ENCODE peak calls at places on chromosomes 5 and 9, in eight cellular contexts. One of them, this sample, is unnamed.

GRCh38 chr5:97047076-97047475 is 95.3 kb downstream of the LIX1 start:
- DNase-seq in heart left ventricle: no peak
- DNase-seq in stomach: no peak
- DNase-seq in adrenal gland: no peak
- DNase-seq in body of pancreas: no peak
- DNase-seq in vagina: no peak
- DNase-seq in tibial nerve: no peak
- DNase-seq in ovary: no peak
- DNase-seq in this sample: no peak

GRCh38 chr9:124869986-124870560 is 8.1 kb downstream of the ARPC5L start:
- DNase-seq in heart left ventricle: no peak
- DNase-seq in stomach: peak
- DNase-seq in adrenal gland: peak
- DNase-seq in body of pancreas: peak
- DNase-seq in vagina: no peak
- DNase-seq in tibial nerve: no peak
- DNase-seq in ovary: no peak
- DNase-seq in this sample: no peak

GRCh38 chr5:50675385-50675784 is 8.9 kb downstream of the PARP8 start:
- DNase-seq in heart left ventricle: no peak
- DNase-seq in stomach: no peak
- DNase-seq in adrenal gland: no peak
- DNase-seq in body of pancreas: no peak
- DNase-seq in vagina: no peak
- DNase-seq in tibial nerve: no peak
- DNase-seq in ovary: no peak
- DNase-seq in this sample: no peak

GRCh38 chr5:106269252-106269843 is 1401.4 kb downstream of the EFNA5 start:
- DNase-seq in heart left ventricle: no peak
- DNase-seq in stomach: no peak
- DNase-seq in adrenal gland: no peak
- DNase-seq in body of pancreas: no peak
- DNase-seq in vagina: no peak
- DNase-seq in tibial nerve: no peak
- DNase-seq in ovary: no peak
- DNase-seq in this sample: no peak

GRCh38 chr5:108212775-108213346 is 169.0 kb downstream of the FBXL17 start:
- DNase-seq in heart left ventricle: no peak
- DNase-seq in stomach: no peak
- DNase-seq in adrenal gland: no peak
- DNase-seq in body of pancreas: no peak
- DNase-seq in vagina: no peak
- DNase-seq in tibial nerve: no peak
- DNase-seq in ovary: no peak
- DNase-seq in this sample: no peak

GRCh38 chr5:160333726-160334125 is 21.4 kb upstream of the CCNJL start:
- DNase-seq in heart left ventricle: no peak
- DNase-seq in stomach: no peak
- DNase-seq in adrenal gland: no peak
- DNase-seq in body of pancreas: no peak
- DNase-seq in vagina: no peak
- DNase-seq in tibial nerve: no peak
- DNase-seq in ovary: no peak
- DNase-seq in this sample: no peak

GRCh38 chr5:142063878-142064331 is 44.7 kb upstream of the NDFIP1 start:
- DNase-seq in heart left ventricle: peak
- DNase-seq in stomach: peak
- DNase-seq in adrenal gland: peak
- DNase-seq in body of pancreas: peak
- DNase-seq in vagina: no peak
- DNase-seq in tibial nerve: peak
- DNase-seq in ovary: peak
- DNase-seq in this sample: no peak

GRCh38 chr5:134451618-134452505 is 40.2 kb upstream of the CDKN2AIPNL start:
- DNase-seq in heart left ventricle: no peak
- DNase-seq in stomach: peak
- DNase-seq in adrenal gland: peak
- DNase-seq in body of pancreas: peak
- DNase-seq in vagina: no peak
- DNase-seq in tibial nerve: no peak
- DNase-seq in ovary: peak
- DNase-seq in this sample: peak

GRCh38 chr9:137951597-137952490 is 74.3 kb downstream of the CACNA1B start:
- DNase-seq in heart left ventricle: no peak
- DNase-seq in stomach: no peak
- DNase-seq in adrenal gland: no peak
- DNase-seq in body of pancreas: peak
- DNase-seq in vagina: no peak
- DNase-seq in tibial nerve: no peak
- DNase-seq in ovary: no peak
- DNase-seq in this sample: no peak

GRCh38 chr5:36820900-36821299 is 55.7 kb upstream of the NIPBL start:
- DNase-seq in heart left ventricle: no peak
- DNase-seq in stomach: no peak
- DNase-seq in adrenal gland: no peak
- DNase-seq in body of pancreas: no peak
- DNase-seq in vagina: no peak
- DNase-seq in tibial nerve: no peak
- DNase-seq in ovary: no peak
- DNase-seq in this sample: no peak

GRCh38 chr9:29211681-29212589 is 1638.7 kb upstream of the C9orf72 start:
- DNase-seq in heart left ventricle: no peak
- DNase-seq in stomach: peak
- DNase-seq in adrenal gland: peak
- DNase-seq in body of pancreas: peak
- DNase-seq in vagina: no peak
- DNase-seq in tibial nerve: no peak
- DNase-seq in ovary: no peak
- DNase-seq in this sample: no peak

GRCh38 chr5:172446336-172447051 is 7.8 kb downstream of the SH3PXD2B start:
- DNase-seq in heart left ventricle: peak
- DNase-seq in stomach: no peak
- DNase-seq in adrenal gland: peak
- DNase-seq in body of pancreas: no peak
- DNase-seq in vagina: no peak
- DNase-seq in tibial nerve: no peak
- DNase-seq in ovary: peak
- DNase-seq in this sample: no peak
- TF ChIP-seq POLR2A in heart left ventricle: no peak
- TF ChIP-seq POLR2A in stomach: no peak
- TF ChIP-seq POLR2A in adrenal gland: no peak
- TF ChIP-seq POLR2A in body of pancreas: no peak
- TF ChIP-seq POLR2A in vagina: no peak
- TF ChIP-seq POLR2A in tibial nerve: no peak
- TF ChIP-seq POLR2A in ovary: no peak
- TF ChIP-seq POLR2A in this sample: no peak

DNA sequence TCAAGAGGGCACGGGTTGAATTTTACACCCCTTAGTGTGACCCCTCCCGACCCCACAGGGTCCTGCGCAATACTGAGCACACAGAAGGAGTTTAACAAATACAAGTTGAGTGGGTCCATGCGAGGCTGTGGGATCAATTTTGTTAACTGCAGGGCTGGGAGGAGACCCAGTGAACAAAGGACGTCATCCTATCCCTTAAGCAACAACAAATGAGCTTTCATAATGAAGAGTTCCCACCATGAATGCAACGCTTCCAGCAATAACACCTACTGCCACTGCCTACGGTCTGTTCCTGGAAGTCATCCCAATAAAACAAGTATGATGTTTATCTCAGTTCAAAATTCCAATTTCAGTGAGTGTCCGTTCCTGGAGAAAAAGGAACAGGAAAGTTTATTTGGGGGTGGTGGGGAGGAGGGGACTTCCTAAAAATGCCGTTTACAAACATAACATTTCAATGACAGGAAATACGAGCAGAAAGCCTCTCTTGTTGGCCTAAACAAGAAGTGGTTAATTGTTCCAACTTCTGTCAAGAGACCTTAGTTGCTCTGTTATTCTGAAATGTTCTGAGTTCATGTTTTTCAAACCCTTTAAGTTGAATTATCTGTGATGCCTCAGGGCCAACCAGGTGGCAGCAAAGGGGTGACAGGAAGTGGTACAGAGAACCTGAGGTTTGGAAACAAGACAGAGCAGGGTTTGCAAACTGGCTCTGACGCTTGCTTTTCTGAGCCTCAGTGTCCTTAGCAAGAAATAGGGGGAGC is 65.8 kb upstream of the PLPP6 start:
- DNase-seq in heart left ventricle: no peak
- DNase-seq in stomach: no peak
- DNase-seq in adrenal gland: no peak
- DNase-seq in body of pancreas: no peak
- DNase-seq in vagina: no peak
- DNase-seq in tibial nerve: no peak
- DNase-seq in ovary: no peak
- DNase-seq in this sample: no peak
- TF ChIP-seq POLR2A in heart left ventricle: no peak
- TF ChIP-seq POLR2A in stomach: no peak
- TF ChIP-seq POLR2A in adrenal gland: no peak
- TF ChIP-seq POLR2A in body of pancreas: no peak
- TF ChIP-seq POLR2A in vagina: no peak
- TF ChIP-seq POLR2A in tibial nerve: no peak
- TF ChIP-seq POLR2A in ovary: no peak
- TF ChIP-seq POLR2A in this sample: no peak

DNA sequence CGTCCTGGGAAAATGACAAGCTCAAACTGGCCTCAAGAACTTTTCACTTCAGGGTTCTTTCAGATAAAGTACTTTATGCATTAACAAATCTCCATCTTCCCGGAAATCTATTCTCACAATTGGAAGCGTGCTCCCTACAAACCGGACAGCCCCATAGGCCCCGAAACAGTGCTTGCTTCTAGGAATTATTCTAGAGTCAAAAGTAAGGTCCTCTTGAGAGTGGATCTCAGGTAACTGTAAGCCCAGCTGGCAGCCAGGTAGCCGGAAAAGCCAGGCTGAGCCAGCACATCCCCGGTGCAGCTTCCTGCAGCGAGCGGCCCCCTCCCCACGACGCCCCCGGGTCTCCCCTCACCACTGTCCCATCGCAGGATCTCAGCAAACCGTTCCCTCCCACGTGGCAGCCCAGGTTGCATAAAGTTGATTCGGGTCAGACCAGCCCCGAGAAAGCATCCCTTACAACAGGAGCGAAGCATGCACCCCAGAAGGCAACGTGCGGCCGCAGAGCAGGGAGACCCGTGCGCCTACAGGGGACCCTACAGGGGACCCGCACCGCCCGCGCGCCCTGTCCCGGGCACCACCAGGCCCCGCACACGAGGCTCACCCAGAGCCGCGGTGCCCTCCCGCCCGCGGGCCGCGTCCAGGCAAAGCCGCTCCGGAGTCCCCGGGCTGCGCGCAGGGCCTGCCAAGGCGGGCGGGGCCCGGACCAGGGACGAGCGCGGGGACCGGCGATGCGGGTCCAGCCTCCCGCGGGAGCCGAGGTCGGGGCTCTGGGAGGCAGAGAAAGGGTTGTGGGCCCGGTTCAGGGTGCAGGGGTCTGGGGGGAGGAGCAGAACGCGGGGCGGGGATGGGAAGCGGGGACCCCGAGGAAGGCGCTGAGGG is 920 bp downstream of the LPCAT1 start:
- DNase-seq in heart left ventricle: peak
- DNase-seq in stomach: peak
- DNase-seq in adrenal gland: peak
- DNase-seq in body of pancreas: peak
- DNase-seq in vagina: peak
- DNase-seq in tibial nerve: peak
- DNase-seq in ovary: peak
- DNase-seq in this sample: no peak
- TF ChIP-seq POLR2A in heart left ventricle: no peak
- TF ChIP-seq POLR2A in stomach: no peak
- TF ChIP-seq POLR2A in adrenal gland: no peak
- TF ChIP-seq POLR2A in body of pancreas: no peak
- TF ChIP-seq POLR2A in vagina: no peak
- TF ChIP-seq POLR2A in tibial nerve: no peak
- TF ChIP-seq POLR2A in ovary: no peak
- TF ChIP-seq POLR2A in this sample: no peak

GRCh38 chr5:10293907-10294662 is 13.6 kb downstream of the CMBL start:
- DNase-seq in heart left ventricle: no peak
- DNase-seq in stomach: no peak
- DNase-seq in adrenal gland: no peak
- DNase-seq in body of pancreas: no peak
- DNase-seq in vagina: no peak
- DNase-seq in tibial nerve: no peak
- DNase-seq in ovary: no peak
- DNase-seq in this sample: no peak
- TF ChIP-seq POLR2A in heart left ventricle: no peak
- TF ChIP-seq POLR2A in stomach: no peak
- TF ChIP-seq POLR2A in adrenal gland: no peak
- TF ChIP-seq POLR2A in body of pancreas: no peak
- TF ChIP-seq POLR2A in vagina: no peak
- TF ChIP-seq POLR2A in tibial nerve: no peak
- TF ChIP-seq POLR2A in ovary: no peak
- TF ChIP-seq POLR2A in this sample: no peak